ENCODE peak calls at places on chromosome 21, in nine cellular contexts. B, L, R, N, V, A, U, I and S are unnamed samples. For H3K36me3, the result is how much of the 10 kb centered on the place peaks cover.

GRCh38 chr21:28111151-28111619 is 881.5 kb downstream of the LTN1 start:
- DNase-seq in I (peak), L (no peak), B (no peak), V (no peak), U (no peak), N (peak), A (no peak), R (peak), S (no peak)

GRCh38 chr21:34570315-34570714 is 44.6 kb downstream of the RCAN1 start:
- DNase-seq in B (no peak), I (no peak), U (no peak), R (no peak), V (no peak), A (no peak), N (no peak), L (no peak), S (no peak)

GRCh38 chr21:28136687-28137086 is 856.0 kb downstream of the LTN1 start:
- DNase-seq in N (no peak), I (no peak), U (no peak), R (no peak), B (no peak), A (no peak), L (no peak), V (no peak), S (no peak)

GRCh38 chr21:39869141-39869818 is 2.0 kb downstream of the PCP4 start:
- DNase-seq in I (no peak), L (peak), A (no peak), N (no peak), V (no peak), B (no peak), U (no peak), R (no peak), S (no peak)

GRCh38 chr21:38208118-38208517 is 48.7 kb upstream of the KCNJ15 start:
- DNase-seq in U (no peak), I (no peak), V (no peak), N (no peak), L (no peak), R (no peak), A (no peak), B (no peak), S (no peak)

GRCh38 chr21:26686278-26686677 is 113.2 kb upstream of the CYYR1 start:
- DNase-seq in U (peak), L (no peak), V (peak), A (peak), R (no peak), B (no peak), N (no peak), I (peak), S (no peak)

GRCh38 chr21:20030390-20030789 is 967.8 kb upstream of the NCAM2 start:
- DNase-seq in N (no peak), L (no peak), B (no peak), A (no peak), U (no peak), I (no peak), V (no peak), R (no peak), S (no peak)

GRCh38 chr21:37636152-37636860 is 269.7 kb downstream of the DYRK1A start:
- DNase-seq in V (no peak), B (no peak), R (no peak), A (no peak), I (peak), U (no peak), N (peak), L (no peak), S (no peak)

GRCh38 chr21:15496896-15497295 is 232.9 kb upstream of the USP25 start:
- DNase-seq in R (no peak), I (no peak), U (no peak), V (no peak), A (no peak), B (no peak), N (no peak), L (no peak), S (no peak)

GRCh38 chr21:15486460-15487241 is 243.1 kb upstream of the USP25 start:
- DNase-seq in L (no peak), R (no peak), B (no peak), A (no peak), U (no peak), V (no peak), N (no peak), I (no peak), S (no peak)

GRCh38 chr21:15494481-15494880 is 235.3 kb upstream of the USP25 start:
- DNase-seq in U (no peak), B (no peak), N (no peak), R (no peak), I (no peak), V (no peak), L (no peak), A (no peak), S (no peak)

GRCh38 chr21:15495965-15496364 is 233.8 kb upstream of the USP25 start:
- DNase-seq in R (no peak), I (peak), N (peak), B (no peak), U (no peak), L (no peak), V (no peak), A (peak), S (no peak)

DNA sequence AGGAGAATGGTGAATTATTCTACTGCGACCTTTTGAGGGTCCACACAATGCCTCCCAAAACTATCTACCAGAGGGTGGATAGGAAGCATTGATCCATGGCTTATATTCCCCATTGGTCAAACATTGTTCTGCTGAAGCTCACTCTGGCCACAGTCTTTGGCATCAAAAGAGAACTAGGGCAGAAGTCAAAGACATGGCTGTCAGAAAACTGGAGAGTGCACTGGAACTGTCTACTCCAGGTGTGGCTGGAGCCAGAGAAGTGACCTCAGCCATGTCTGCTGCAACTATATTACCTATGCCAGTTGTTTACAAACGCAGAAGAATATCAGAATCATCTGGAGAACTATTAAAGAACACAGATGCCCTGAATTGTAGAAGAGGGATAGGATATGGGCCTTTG is 238.7 kb upstream of the USP25 start:
- DNase-seq in I (no peak), N (no peak), L (no peak), B (no peak), U (no peak), R (no peak), V (no peak), A (no peak), S (no peak)
- H3K27ac ChIP-seq in I (no peak), N (no peak), L (no peak), B (no peak), U (no peak), R (no peak), V (no peak), A (no peak), S (no peak)

DNA sequence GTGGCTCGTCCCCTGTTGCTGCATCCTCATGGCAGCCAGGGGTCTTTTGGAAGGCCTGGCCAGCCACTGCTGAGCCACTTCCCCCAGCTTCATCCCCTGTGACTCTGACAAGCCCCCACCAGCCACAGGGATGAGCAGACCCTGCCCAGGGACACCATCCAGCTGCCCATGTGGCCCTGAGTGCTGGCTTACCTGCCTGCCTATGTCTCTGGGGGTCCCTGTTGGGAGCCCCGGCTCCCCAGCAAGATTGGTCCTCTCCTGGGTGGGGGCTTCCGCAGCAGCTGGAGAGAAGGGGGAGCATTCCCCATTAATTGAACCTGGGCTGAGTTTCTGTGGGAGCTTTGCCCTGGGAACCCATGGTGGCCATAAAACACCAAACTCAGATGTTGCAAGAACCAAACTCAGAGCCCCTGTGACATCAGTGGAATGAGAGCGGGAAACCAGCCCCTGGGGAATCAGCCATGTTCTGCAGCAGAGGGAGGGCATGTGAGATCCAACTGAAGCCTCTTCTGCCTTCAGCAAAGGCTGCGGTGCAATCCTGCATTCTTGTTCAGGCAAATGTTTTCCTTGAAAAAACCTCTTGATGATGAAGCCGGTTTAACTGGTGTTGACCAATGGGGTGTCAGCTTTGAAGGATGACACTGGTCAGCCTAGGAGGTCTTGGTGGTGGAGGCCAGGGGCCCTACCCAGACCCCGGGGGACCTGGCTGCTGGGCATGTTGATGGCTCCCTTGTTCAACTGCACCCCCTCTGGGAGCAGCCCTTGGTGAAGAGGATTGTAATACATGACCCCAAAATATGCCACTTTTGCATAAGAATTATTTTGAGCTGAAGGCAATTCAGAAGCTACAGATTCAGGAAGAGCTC is 28.3 kb upstream of the COL18A1 start:
- DNase-seq in B (no peak), A (no peak), V (no peak), R (peak), U (no peak), I (no peak), L (no peak), N (no peak), S (no peak)
- H3K36me3 ChIP-seq in B (under half), A (under half), V (under half), R (under half), U (under half), I (under half), L (under half), N (under half), S (under half)

GRCh38 chr21:41682719-41683179 is 84.1 kb downstream of the RIPK4 start:
- DNase-seq in V (no peak), R (peak), N (no peak), B (no peak), U (no peak), I (no peak), L (no peak), A (peak), S (no peak)

GRCh38 chr21:41681336-41681801 is 85.5 kb downstream of the RIPK4 start:
- DNase-seq in B (peak), I (no peak), V (no peak), N (no peak), U (no peak), R (peak), L (no peak), A (peak), S (no peak)

GRCh38 chr21:41680444-41681335 is 86.2 kb downstream of the RIPK4 start:
- DNase-seq in U (no peak), V (no peak), N (no peak), R (peak), I (no peak), A (peak), B (no peak), L (no peak), S (no peak)

GRCh38 chr21:41683815-41684214 is 83.0 kb downstream of the RIPK4 start:
- DNase-seq in B (no peak), I (no peak), R (peak), L (no peak), N (no peak), V (no peak), A (peak), U (no peak), S (no peak)

DNA sequence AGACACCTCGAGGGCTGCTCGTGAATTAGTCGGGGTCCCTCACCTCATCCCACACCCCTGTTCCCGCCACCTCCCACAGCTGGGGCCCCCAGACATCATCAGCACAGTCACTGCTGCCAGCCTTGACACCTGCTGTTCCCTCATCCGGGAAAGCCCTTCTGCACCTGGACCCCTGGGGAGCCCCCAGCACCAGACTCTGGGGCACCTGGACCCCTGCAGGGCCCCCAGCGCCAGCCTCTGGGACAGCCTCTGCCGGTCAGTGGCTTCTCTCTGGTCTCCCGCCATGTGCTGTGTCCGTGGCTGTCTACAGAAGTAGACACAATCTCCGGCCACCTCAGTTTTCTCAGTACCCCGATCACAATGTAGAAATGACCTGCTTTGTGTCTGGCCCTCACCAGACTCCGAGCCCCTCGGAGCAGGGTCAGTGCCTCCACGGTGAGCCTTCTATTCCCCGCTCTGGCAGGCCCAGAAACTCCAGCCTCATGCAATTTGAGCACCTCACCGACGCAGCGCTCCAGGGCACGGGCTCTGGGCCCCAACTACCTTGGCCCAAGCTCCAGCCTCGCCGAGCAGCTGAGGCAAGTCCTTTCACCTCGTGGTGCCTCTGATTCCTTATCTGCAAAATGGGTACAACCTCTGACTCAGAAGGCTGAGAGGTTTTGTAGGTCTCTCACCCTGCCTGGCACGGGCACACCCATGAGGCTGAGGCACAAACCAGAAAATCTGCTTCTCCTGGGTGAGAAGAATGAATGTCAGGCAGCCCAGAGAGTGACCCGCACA is 84.7 kb downstream of the RIPK4 start:
- DNase-seq in U (no peak), B (no peak), V (no peak), N (no peak), I (no peak), L (no peak), R (peak), A (peak), S (no peak)
- H3K27ac ChIP-seq in U (no peak), B (peak), V (no peak), N (no peak), I (no peak), L (no peak), R (no peak), A (no peak), S (no peak)

DNA sequence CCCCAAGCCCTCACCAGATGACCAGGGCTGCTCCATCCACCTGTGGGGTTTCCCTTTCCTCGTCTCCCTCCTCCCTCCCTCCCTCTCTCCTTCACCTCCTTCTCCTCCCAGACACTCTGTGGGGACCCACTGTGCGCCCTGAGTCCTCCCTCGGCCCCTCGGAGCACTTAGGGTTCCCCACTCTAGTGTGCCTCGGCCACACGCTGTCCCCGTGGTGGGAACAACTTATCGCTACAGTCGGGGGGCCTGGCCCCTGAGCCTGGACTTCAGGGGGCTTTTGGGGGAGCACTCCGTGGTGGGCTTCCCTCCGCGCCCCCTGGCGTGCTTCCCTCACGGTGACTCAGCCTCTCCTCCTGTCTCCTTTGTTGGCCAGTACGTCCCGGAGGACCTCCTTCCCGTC is 27.5 kb downstream of the CSTB start:
- DNase-seq in N (no peak), B (no peak), I (no peak), V (no peak), U (no peak), L (no peak), A (no peak), R (no peak), S (no peak)
- H3K36me3 ChIP-seq in N (under half), B (half or more), I (under half), V (under half), U (under half), L (half or more), A (under half), R (under half), S (under half)

GRCh38 chr21:46661627-46662366 is 26.3 kb downstream of the PRMT2 start:
- DNase-seq in U (no peak), V (no peak), B (no peak), I (no peak), A (no peak), R (no peak), L (no peak), N (no peak), S (no peak)
- H3K27ac ChIP-seq in U (no peak), V (no peak), B (no peak), I (no peak), A (no peak), R (no peak), L (no peak), N (no peak), S (no peak)

GRCh38 chr21:42544544-42544943 is 30.9 kb downstream of the SLC37A1 start:
- DNase-seq in V (no peak), N (no peak), B (no peak), R (no peak), I (no peak), U (no peak), A (no peak), L (no peak), S (no peak)
- H3K36me3 ChIP-seq in V (under half), N (under half), B (half or more), R (under half), I (under half), U (under half), A (under half), L (half or more), S (under half)